ENCODE peak calls at places on chromosomes 16 and 17, in ten cellular contexts. One of them, this sample, is unnamed.

GRCh38 chr17:28570716-28571254 is 539 bp downstream of the PIGS start:
- DNase-seq in GM04503: no peak
- DNase-seq in GM04504: no peak
- DNase-seq in kidney glomerular epithelial cell: no peak
- DNase-seq in hepatocyte: peak
- DNase-seq in fibroblast of the aortic adventitia: no peak
- DNase-seq in NCI-H774: peak
- DNase-seq in activated CD8-positive, alpha-beta T cell treated with anti-CD3 and anti-CD28 coated beads, Interleukin-2, amount 10 ng/mL, durations not matched to agents 7 days and 5 days: peak
- DNase-seq in stimulated activated CD8-positive, alpha-beta memory T cell treated with anti-CD3 and anti-CD28 coated beads, Interleukin-2, amount 100 ng/mL, for 48 hours: no peak
- DNase-seq in skeletal muscle cell: no peak
- DNase-seq in this sample: no peak

GRCh38 chr16:53884748-53885147 is 180.8 kb downstream of the FTO start:
- DNase-seq in GM04503: no peak
- DNase-seq in GM04504: no peak
- DNase-seq in kidney glomerular epithelial cell: no peak
- DNase-seq in hepatocyte: no peak
- DNase-seq in fibroblast of the aortic adventitia: no peak
- DNase-seq in NCI-H774: no peak
- DNase-seq in activated CD8-positive, alpha-beta T cell treated with anti-CD3 and anti-CD28 coated beads, Interleukin-2, amount 10 ng/mL, durations not matched to agents 7 days and 5 days: no peak
- DNase-seq in stimulated activated CD8-positive, alpha-beta memory T cell treated with anti-CD3 and anti-CD28 coated beads, Interleukin-2, amount 100 ng/mL, for 48 hours: no peak
- DNase-seq in skeletal muscle cell: no peak
- DNase-seq in this sample: no peak

GRCh38 chr17:73698966-73699365 is 54.7 kb upstream of the SDK2 start:
- DNase-seq in GM04503: no peak
- DNase-seq in GM04504: no peak
- DNase-seq in kidney glomerular epithelial cell: no peak
- DNase-seq in hepatocyte: no peak
- DNase-seq in fibroblast of the aortic adventitia: no peak
- DNase-seq in NCI-H774: no peak
- DNase-seq in activated CD8-positive, alpha-beta T cell treated with anti-CD3 and anti-CD28 coated beads, Interleukin-2, amount 10 ng/mL, durations not matched to agents 7 days and 5 days: no peak
- DNase-seq in stimulated activated CD8-positive, alpha-beta memory T cell treated with anti-CD3 and anti-CD28 coated beads, Interleukin-2, amount 100 ng/mL, for 48 hours: no peak
- DNase-seq in skeletal muscle cell: no peak
- DNase-seq in this sample: no peak

GRCh38 chr16:67028555-67029248 is at the start of gene CBFB:
- DNase-seq in GM04503: peak
- DNase-seq in GM04504: peak
- DNase-seq in kidney glomerular epithelial cell: peak
- DNase-seq in hepatocyte: peak
- DNase-seq in fibroblast of the aortic adventitia: peak
- DNase-seq in NCI-H774: peak
- DNase-seq in activated CD8-positive, alpha-beta T cell treated with anti-CD3 and anti-CD28 coated beads, Interleukin-2, amount 10 ng/mL, durations not matched to agents 7 days and 5 days: peak
- DNase-seq in stimulated activated CD8-positive, alpha-beta memory T cell treated with anti-CD3 and anti-CD28 coated beads, Interleukin-2, amount 100 ng/mL, for 48 hours: peak
- DNase-seq in skeletal muscle cell: peak
- DNase-seq in this sample: peak

GRCh38 chr17:81557276-81558114 is 5.3 kb upstream of the FAAP100 start:
- DNase-seq in GM04503: no peak
- DNase-seq in GM04504: no peak
- DNase-seq in kidney glomerular epithelial cell: no peak
- DNase-seq in hepatocyte: no peak
- DNase-seq in fibroblast of the aortic adventitia: no peak
- DNase-seq in NCI-H774: no peak
- DNase-seq in activated CD8-positive, alpha-beta T cell treated with anti-CD3 and anti-CD28 coated beads, Interleukin-2, amount 10 ng/mL, durations not matched to agents 7 days and 5 days: no peak
- DNase-seq in stimulated activated CD8-positive, alpha-beta memory T cell treated with anti-CD3 and anti-CD28 coated beads, Interleukin-2, amount 100 ng/mL, for 48 hours: no peak
- DNase-seq in skeletal muscle cell: no peak
- DNase-seq in this sample: no peak

GRCh38 chr16:66905633-66906539 is 12.8 kb downstream of the CDH16 start:
- DNase-seq in GM04503: no peak
- DNase-seq in GM04504: no peak
- DNase-seq in kidney glomerular epithelial cell: no peak
- DNase-seq in hepatocyte: peak
- DNase-seq in fibroblast of the aortic adventitia: no peak
- DNase-seq in NCI-H774: no peak
- DNase-seq in activated CD8-positive, alpha-beta T cell treated with anti-CD3 and anti-CD28 coated beads, Interleukin-2, amount 10 ng/mL, durations not matched to agents 7 days and 5 days: peak
- DNase-seq in stimulated activated CD8-positive, alpha-beta memory T cell treated with anti-CD3 and anti-CD28 coated beads, Interleukin-2, amount 100 ng/mL, for 48 hours: no peak
- DNase-seq in skeletal muscle cell: no peak
- DNase-seq in this sample: no peak

GRCh38 chr16:56617212-56618085 is 8.1 kb upstream of the MT1E start:
- DNase-seq in GM04503: no peak
- DNase-seq in GM04504: no peak
- DNase-seq in kidney glomerular epithelial cell: peak
- DNase-seq in hepatocyte: peak
- DNase-seq in fibroblast of the aortic adventitia: peak
- DNase-seq in NCI-H774: no peak
- DNase-seq in activated CD8-positive, alpha-beta T cell treated with anti-CD3 and anti-CD28 coated beads, Interleukin-2, amount 10 ng/mL, durations not matched to agents 7 days and 5 days: peak
- DNase-seq in stimulated activated CD8-positive, alpha-beta memory T cell treated with anti-CD3 and anti-CD28 coated beads, Interleukin-2, amount 100 ng/mL, for 48 hours: peak
- DNase-seq in skeletal muscle cell: no peak
- DNase-seq in this sample: no peak

GRCh38 chr17:3011891-3012290 is 51.5 kb downstream of the OR1D5 start:
- DNase-seq in GM04503: no peak
- DNase-seq in GM04504: no peak
- DNase-seq in kidney glomerular epithelial cell: no peak
- DNase-seq in hepatocyte: no peak
- DNase-seq in fibroblast of the aortic adventitia: no peak
- DNase-seq in NCI-H774: no peak
- DNase-seq in activated CD8-positive, alpha-beta T cell treated with anti-CD3 and anti-CD28 coated beads, Interleukin-2, amount 10 ng/mL, durations not matched to agents 7 days and 5 days: no peak
- DNase-seq in stimulated activated CD8-positive, alpha-beta memory T cell treated with anti-CD3 and anti-CD28 coated beads, Interleukin-2, amount 100 ng/mL, for 48 hours: no peak
- DNase-seq in skeletal muscle cell: no peak
- DNase-seq in this sample: no peak

GRCh38 chr16:57837305-57838125 is 35.2 kb upstream of the KIFC3 start:
- DNase-seq in GM04503: no peak
- DNase-seq in GM04504: no peak
- DNase-seq in kidney glomerular epithelial cell: no peak
- DNase-seq in hepatocyte: no peak
- DNase-seq in fibroblast of the aortic adventitia: no peak
- DNase-seq in NCI-H774: no peak
- DNase-seq in activated CD8-positive, alpha-beta T cell treated with anti-CD3 and anti-CD28 coated beads, Interleukin-2, amount 10 ng/mL, durations not matched to agents 7 days and 5 days: no peak
- DNase-seq in stimulated activated CD8-positive, alpha-beta memory T cell treated with anti-CD3 and anti-CD28 coated beads, Interleukin-2, amount 100 ng/mL, for 48 hours: no peak
- DNase-seq in skeletal muscle cell: no peak
- DNase-seq in this sample: no peak

GRCh38 chr16:57185446-57185944 is 344 bp downstream of the PSME3IP1 start:
- DNase-seq in GM04503: no peak
- DNase-seq in GM04504: no peak
- DNase-seq in kidney glomerular epithelial cell: peak
- DNase-seq in hepatocyte: peak
- DNase-seq in fibroblast of the aortic adventitia: peak
- DNase-seq in NCI-H774: no peak
- DNase-seq in activated CD8-positive, alpha-beta T cell treated with anti-CD3 and anti-CD28 coated beads, Interleukin-2, amount 10 ng/mL, durations not matched to agents 7 days and 5 days: no peak
- DNase-seq in stimulated activated CD8-positive, alpha-beta memory T cell treated with anti-CD3 and anti-CD28 coated beads, Interleukin-2, amount 100 ng/mL, for 48 hours: no peak
- DNase-seq in skeletal muscle cell: no peak
- DNase-seq in this sample: no peak

GRCh38 chr16:9050102-9050830 is 41.2 kb upstream of the HAPSTR1 start:
- DNase-seq in GM04503: no peak
- DNase-seq in GM04504: no peak
- DNase-seq in kidney glomerular epithelial cell: no peak
- DNase-seq in hepatocyte: no peak
- DNase-seq in fibroblast of the aortic adventitia: no peak
- DNase-seq in NCI-H774: no peak
- DNase-seq in activated CD8-positive, alpha-beta T cell treated with anti-CD3 and anti-CD28 coated beads, Interleukin-2, amount 10 ng/mL, durations not matched to agents 7 days and 5 days: peak
- DNase-seq in stimulated activated CD8-positive, alpha-beta memory T cell treated with anti-CD3 and anti-CD28 coated beads, Interleukin-2, amount 100 ng/mL, for 48 hours: peak
- DNase-seq in skeletal muscle cell: no peak
- DNase-seq in this sample: no peak

GRCh38 chr16:83586036-83586810 is 221.6 kb upstream of the HSBP1 start:
- DNase-seq in GM04503: no peak
- DNase-seq in GM04504: no peak
- DNase-seq in kidney glomerular epithelial cell: no peak
- DNase-seq in hepatocyte: no peak
- DNase-seq in fibroblast of the aortic adventitia: no peak
- DNase-seq in NCI-H774: no peak
- DNase-seq in activated CD8-positive, alpha-beta T cell treated with anti-CD3 and anti-CD28 coated beads, Interleukin-2, amount 10 ng/mL, durations not matched to agents 7 days and 5 days: no peak
- DNase-seq in stimulated activated CD8-positive, alpha-beta memory T cell treated with anti-CD3 and anti-CD28 coated beads, Interleukin-2, amount 100 ng/mL, for 48 hours: no peak
- DNase-seq in skeletal muscle cell: no peak
- DNase-seq in this sample: no peak

GRCh38 chr17:82791532-82791931 is 39.7 kb downstream of the TBCD start:
- DNase-seq in GM04503: no peak
- DNase-seq in GM04504: no peak
- DNase-seq in kidney glomerular epithelial cell: peak
- DNase-seq in hepatocyte: no peak
- DNase-seq in fibroblast of the aortic adventitia: peak
- DNase-seq in NCI-H774: no peak
- DNase-seq in activated CD8-positive, alpha-beta T cell treated with anti-CD3 and anti-CD28 coated beads, Interleukin-2, amount 10 ng/mL, durations not matched to agents 7 days and 5 days: no peak
- DNase-seq in stimulated activated CD8-positive, alpha-beta memory T cell treated with anti-CD3 and anti-CD28 coated beads, Interleukin-2, amount 100 ng/mL, for 48 hours: no peak
- DNase-seq in skeletal muscle cell: peak
- DNase-seq in this sample: no peak

GRCh38 chr17:59375858-59376257 is 44.4 kb downstream of the YPEL2 start:
- DNase-seq in GM04503: no peak
- DNase-seq in GM04504: no peak
- DNase-seq in kidney glomerular epithelial cell: no peak
- DNase-seq in hepatocyte: no peak
- DNase-seq in fibroblast of the aortic adventitia: no peak
- DNase-seq in NCI-H774: no peak
- DNase-seq in activated CD8-positive, alpha-beta T cell treated with anti-CD3 and anti-CD28 coated beads, Interleukin-2, amount 10 ng/mL, durations not matched to agents 7 days and 5 days: no peak
- DNase-seq in stimulated activated CD8-positive, alpha-beta memory T cell treated with anti-CD3 and anti-CD28 coated beads, Interleukin-2, amount 100 ng/mL, for 48 hours: no peak
- DNase-seq in skeletal muscle cell: no peak
- DNase-seq in this sample: no peak

GRCh38 chr16:683396-684066 is 603 bp downstream of the JMJD8 start:
- DNase-seq in GM04503: no peak
- DNase-seq in GM04504: no peak
- DNase-seq in kidney glomerular epithelial cell: no peak
- DNase-seq in hepatocyte: peak
- DNase-seq in fibroblast of the aortic adventitia: no peak
- DNase-seq in NCI-H774: no peak
- DNase-seq in activated CD8-positive, alpha-beta T cell treated with anti-CD3 and anti-CD28 coated beads, Interleukin-2, amount 10 ng/mL, durations not matched to agents 7 days and 5 days: no peak
- DNase-seq in stimulated activated CD8-positive, alpha-beta memory T cell treated with anti-CD3 and anti-CD28 coated beads, Interleukin-2, amount 100 ng/mL, for 48 hours: no peak
- DNase-seq in skeletal muscle cell: no peak
- DNase-seq in this sample: no peak

GRCh38 chr16:10033561-10033960 is 148.7 kb downstream of the GRIN2A start:
- DNase-seq in GM04503: no peak
- DNase-seq in GM04504: no peak
- DNase-seq in kidney glomerular epithelial cell: peak
- DNase-seq in hepatocyte: no peak
- DNase-seq in fibroblast of the aortic adventitia: no peak
- DNase-seq in NCI-H774: no peak
- DNase-seq in activated CD8-positive, alpha-beta T cell treated with anti-CD3 and anti-CD28 coated beads, Interleukin-2, amount 10 ng/mL, durations not matched to agents 7 days and 5 days: no peak
- DNase-seq in stimulated activated CD8-positive, alpha-beta memory T cell treated with anti-CD3 and anti-CD28 coated beads, Interleukin-2, amount 100 ng/mL, for 48 hours: no peak
- DNase-seq in skeletal muscle cell: no peak
- DNase-seq in this sample: peak

GRCh38 chr17:54348234-54348633 is 525.5 kb downstream of the KIF2B start:
- DNase-seq in GM04503: no peak
- DNase-seq in GM04504: no peak
- DNase-seq in kidney glomerular epithelial cell: no peak
- DNase-seq in hepatocyte: no peak
- DNase-seq in fibroblast of the aortic adventitia: no peak
- DNase-seq in NCI-H774: no peak
- DNase-seq in activated CD8-positive, alpha-beta T cell treated with anti-CD3 and anti-CD28 coated beads, Interleukin-2, amount 10 ng/mL, durations not matched to agents 7 days and 5 days: no peak
- DNase-seq in stimulated activated CD8-positive, alpha-beta memory T cell treated with anti-CD3 and anti-CD28 coated beads, Interleukin-2, amount 100 ng/mL, for 48 hours: no peak
- DNase-seq in skeletal muscle cell: no peak
- DNase-seq in this sample: no peak

GRCh38 chr17:30323895-30324319 is 9.9 kb downstream of the TMIGD1 start:
- DNase-seq in GM04503: no peak
- DNase-seq in GM04504: no peak
- DNase-seq in kidney glomerular epithelial cell: no peak
- DNase-seq in hepatocyte: no peak
- DNase-seq in fibroblast of the aortic adventitia: peak
- DNase-seq in NCI-H774: peak
- DNase-seq in activated CD8-positive, alpha-beta T cell treated with anti-CD3 and anti-CD28 coated beads, Interleukin-2, amount 10 ng/mL, durations not matched to agents 7 days and 5 days: peak
- DNase-seq in stimulated activated CD8-positive, alpha-beta memory T cell treated with anti-CD3 and anti-CD28 coated beads, Interleukin-2, amount 100 ng/mL, for 48 hours: no peak
- DNase-seq in skeletal muscle cell: peak
- DNase-seq in this sample: peak

GRCh38 chr16:2205967-2206313 is 686 bp downstream of the MLST8 start:
- DNase-seq in GM04503: no peak
- DNase-seq in GM04504: no peak
- DNase-seq in kidney glomerular epithelial cell: no peak
- DNase-seq in hepatocyte: no peak
- DNase-seq in fibroblast of the aortic adventitia: no peak
- DNase-seq in NCI-H774: no peak
- DNase-seq in activated CD8-positive, alpha-beta T cell treated with anti-CD3 and anti-CD28 coated beads, Interleukin-2, amount 10 ng/mL, durations not matched to agents 7 days and 5 days: no peak
- DNase-seq in stimulated activated CD8-positive, alpha-beta memory T cell treated with anti-CD3 and anti-CD28 coated beads, Interleukin-2, amount 100 ng/mL, for 48 hours: no peak
- DNase-seq in skeletal muscle cell: no peak
- DNase-seq in this sample: no peak

GRCh38 chr16:23092801-23093117 is 56.5 kb downstream of the USP31 start:
- DNase-seq in GM04503: no peak
- DNase-seq in GM04504: no peak
- DNase-seq in kidney glomerular epithelial cell: no peak
- DNase-seq in hepatocyte: no peak
- DNase-seq in fibroblast of the aortic adventitia: no peak
- DNase-seq in NCI-H774: no peak
- DNase-seq in activated CD8-positive, alpha-beta T cell treated with anti-CD3 and anti-CD28 coated beads, Interleukin-2, amount 10 ng/mL, durations not matched to agents 7 days and 5 days: no peak
- DNase-seq in stimulated activated CD8-positive, alpha-beta memory T cell treated with anti-CD3 and anti-CD28 coated beads, Interleukin-2, amount 100 ng/mL, for 48 hours: no peak
- DNase-seq in skeletal muscle cell: no peak
- DNase-seq in this sample: no peak

This sample was measured in NCI-H2029 treated with DMSO at 0.1 percent for 48 hours.